ENCODE peak calls at places on chromosomes 13 and 19, in seven cellular contexts. U is Kasumi-1, W is substantia nigra, S is AG08396, Y is nucleus accumbens, D is NCI-H460, A is thoracic aorta. Q is an unnamed sample.
A peak's percentile ranks its signal among the peaks of the same experiment; 100 is the strongest.

GRCh38 chr13:50645092-50645491 is 198.4 kb downstream of the DLEU7 start:
- DNase-seq in U (no peak), W (no peak), S (no peak), Y (no peak), D (no peak), A (no peak), Q (no peak)

GRCh38 chr13:83216521-83217245 is 665.6 kb downstream of the SLITRK1 start:
- DNase-seq in U (no peak), W (no peak), S (no peak), Y (no peak), D (no peak), A (no peak), Q (peak; percentile 30)

GRCh38 chr19:47155141-47155540 is 24.5 kb downstream of the SAE1 start:
- DNase-seq in U (no peak), W (no peak), S (no peak), Y (no peak), D (no peak), A (no peak), Q (no peak)

GRCh38 chr19:3375221-3376088 is 9.1 kb downstream of the NFIC start:
- DNase-seq in U (no peak), W (peak; percentile 71), S (peak; percentile 75), Y (peak; percentile 84), D (no peak), A (peak; percentile 81), Q (no peak)

GRCh38 chr13:102651892-102652291 is 43.0 kb downstream of the METTL21C start:
- DNase-seq in U (no peak), W (no peak), S (no peak), Y (no peak), D (no peak), A (no peak), Q (no peak)

GRCh38 chr19:53942001-53942786 is 20.5 kb upstream of the CACNG8 start:
- DNase-seq in U (no peak), W (no peak), S (peak; percentile 40), Y (no peak), D (no peak), A (no peak), Q (no peak)

GRCh38 chr13:40315416-40316064 is 350.9 kb downstream of the FOXO1 start:
- DNase-seq in U (no peak), W (no peak), S (no peak), Y (no peak), D (no peak), A (no peak), Q (no peak)

GRCh38 chr13:29593605-29594297 is 1.7 kb downstream of the SLC7A1 start:
- DNase-seq in U (no peak), W (no peak), S (no peak), Y (no peak), D (no peak), A (no peak), Q (no peak)

GRCh38 chr19:27861411-27861975 is 1351.5 kb downstream of the UQCRFS1 start:
- DNase-seq in U (no peak), W (no peak), S (no peak), Y (no peak), D (no peak), A (no peak), Q (no peak)

GRCh38 chr13:99296270-99296865 is 10.8 kb downstream of the GPR183 start:
- DNase-seq in U (no peak), W (no peak), S (no peak), Y (no peak), D (no peak), A (no peak), Q (no peak)

GRCh38 chr19:54281008-54281728 is at the start of gene LILRB2:
- DNase-seq in U (peak; percentile 74), W (no peak), S (no peak), Y (no peak), D (no peak), A (no peak), Q (no peak)

GRCh38 chr13:41811588-41812021 is 149.3 kb downstream of the VWA8 start:
- DNase-seq in U (no peak), W (no peak), S (no peak), Y (no peak), D (no peak), A (no peak), Q (no peak)

GRCh38 chr19:44608391-44608821 is 5.0 kb upstream of the IGSF23 start:
- DNase-seq in U (peak; percentile 2), W (no peak), S (no peak), Y (no peak), D (no peak), A (no peak), Q (no peak)

GRCh38 chr13:114106991-114107685 is 25.3 kb downstream of the RASA3 start:
- DNase-seq in U (no peak), W (no peak), S (no peak), Y (no peak), D (no peak), A (no peak), Q (no peak)

GRCh38 chr19:22616659-22617058 is 17.5 kb upstream of the ZNF492 start:
- DNase-seq in U (no peak), W (no peak), S (no peak), Y (no peak), D (no peak), A (no peak), Q (no peak)

GRCh38 chr13:40438999-40439797 is 227.2 kb downstream of the FOXO1 start:
- DNase-seq in U (no peak), W (no peak), S (no peak), Y (no peak), D (no peak), A (no peak), Q (no peak)

GRCh38 chr13:30113983-30114491 is 193.3 kb downstream of the KATNAL1 start:
- DNase-seq in U (no peak), W (no peak), S (no peak), Y (no peak), D (no peak), A (no peak), Q (no peak)

GRCh38 chr19:5358173-5358800 is 17.7 kb upstream of the PTPRS start:
- DNase-seq in U (no peak), W (no peak), S (no peak), Y (no peak), D (no peak), A (no peak), Q (no peak)

GRCh38 chr19:7004313-7004931 is 16.8 kb downstream of the MBD3L2B start:
- DNase-seq in U (peak; percentile 22), W (no peak), S (no peak), Y (no peak), D (no peak), A (no peak), Q (no peak)

GRCh38 chr13:56247692-56248091 is 893.0 kb upstream of the PRR20A start:
- DNase-seq in U (no peak), W (no peak), S (no peak), Y (no peak), D (no peak), A (no peak), Q (no peak)

GRCh38 chr19:52590728-52591127 is 20.6 kb downstream of the ZNF701 start:
- DNase-seq in U (no peak), W (no peak), S (no peak), Y (no peak), D (no peak), A (no peak), Q (no peak)

GRCh38 chr19:4028334-4029246 is 21.1 kb downstream of the PIAS4 start:
- DNase-seq in U (no peak), W (no peak), S (no peak), Y (no peak), D (no peak), A (no peak), Q (no peak)

GRCh38 chr19:30679286-30679685 is 307.1 kb downstream of the ZNF536 start:
- DNase-seq in U (no peak), W (no peak), S (no peak), Y (no peak), D (no peak), A (no peak), Q (no peak)

GRCh38 chr19:19113040-19113541 is 25.2 kb downstream of the TMEM161A start:
- DNase-seq in U (peak; percentile 66), W (no peak), S (peak; percentile 52), Y (no peak), D (no peak), A (no peak), Q (peak; percentile 46)

GRCh38 chr13:74443623-74444022 is 309.4 kb upstream of the KLF12 start:
- DNase-seq in U (no peak), W (no peak), S (peak; percentile 71), Y (no peak), D (no peak), A (no peak), Q (peak; percentile 60)

GRCh38 chr13:28313579-28313978 is 175.2 kb downstream of the PAN3 start:
- DNase-seq in U (peak; percentile 15), W (no peak), S (no peak), Y (no peak), D (no peak), A (no peak), Q (no peak)

GRCh38 chr19:14081797-14082674 is 3.5 kb downstream of the C19orf67 start:
- DNase-seq in U (no peak), W (no peak), S (peak; percentile 59), Y (peak; percentile 56), D (no peak), A (no peak), Q (no peak)

GRCh38 chr13:107563099-107563925 is 652.0 kb downstream of the LIG4 start:
- DNase-seq in U (no peak), W (no peak), S (no peak), Y (no peak), D (no peak), A (no peak), Q (no peak)

GRCh38 chr13:29991343-29991742 is 140.9 kb upstream of the UBL3 start:
- DNase-seq in U (no peak), W (no peak), S (peak; percentile 83), Y (no peak), D (no peak), A (no peak), Q (peak; percentile 48)

GRCh38 chr19:18202759-18203407 is 959 bp downstream of the RAB3A start:
- DNase-seq in U (peak; percentile 44), W (peak; percentile 26), S (no peak), Y (peak; percentile 65), D (no peak), A (no peak), Q (no peak)

GRCh38 chr19:3441986-3442329 is 38.4 kb downstream of the SMIM24 start:
- DNase-seq in U (no peak), W (no peak), S (no peak), Y (no peak), D (no peak), A (no peak), Q (no peak)

GRCh38 chr19:13195678-13196077 is 45.5 kb downstream of the IER2 start:
- DNase-seq in U (no peak), W (no peak), S (no peak), Y (no peak), D (peak; percentile 4), A (no peak), Q (no peak)

Q was measured in AG04450.